ENCODE peak calls at places on chromosome 20, in nine cellular contexts. G is kidney, K is psoas muscle, M is PC-9, R is stomach, I is left ventricle myocardium inferior, N is GM23338, Z is lower lobe of right lung, W is heart left ventricle. E is an unnamed sample.

GRCh38 chr20:38725959-38726848 is 1.9 kb downstream of the SLC32A1 start:
- DNase-seq in K (no peak), N (peak; percentile 96), M (no peak), R (peak; percentile 33), I (no peak), Z (no peak), G (no peak), W (peak; percentile 26), E (no peak)

GRCh38 chr20:5996765-5997164 is 46.3 kb downstream of the MCM8 start:
- DNase-seq in M (peak; percentile 70), Z (no peak), I (no peak), N (peak; percentile 38), R (no peak), W (no peak), K (no peak), G (no peak), E (no peak)

GRCh38 chr20:58577871-58578615 is 62.8 kb upstream of the APCDD1L start:
- DNase-seq in I (no peak), R (no peak), M (no peak), N (no peak), Z (no peak), G (no peak), K (no peak), W (no peak), E (no peak)

GRCh38 chr20:13684566-13685222 is 46.0 kb upstream of the TASP1 start:
- DNase-seq in W (no peak), N (no peak), K (no peak), I (no peak), R (no peak), Z (no peak), M (no peak), G (no peak), E (no peak)

GRCh38 chr20:47493175-47493953 is 8.3 kb upstream of the NCOA3 start:
- DNase-seq in K (peak; percentile 83), I (peak; percentile 92), R (peak; percentile 94), N (no peak), M (peak; percentile 94), G (peak; percentile 89), Z (peak; percentile 87), W (peak; percentile 87), E (peak; percentile 91)

GRCh38 chr20:51553897-51554504 is 11.5 kb upstream of the NFATC2 start:
- DNase-seq in I (no peak), Z (no peak), M (no peak), W (no peak), N (no peak), R (no peak), K (no peak), G (no peak), E (no peak)

GRCh38 chr20:41137412-41138216 is at the start of gene PLCG1:
- DNase-seq in K (peak; percentile 79), W (peak; percentile 91), G (peak; percentile 95), R (peak; percentile 84), Z (peak; percentile 86), M (no peak), I (peak; percentile 86), N (peak; percentile 91), E (peak; percentile 82)

GRCh38 chr20:23147647-23147963 is 61.5 kb upstream of the CD93 start:
- DNase-seq in Z (no peak), R (no peak), N (no peak), W (no peak), I (no peak), M (no peak), G (no peak), K (no peak), E (no peak)

DNA sequence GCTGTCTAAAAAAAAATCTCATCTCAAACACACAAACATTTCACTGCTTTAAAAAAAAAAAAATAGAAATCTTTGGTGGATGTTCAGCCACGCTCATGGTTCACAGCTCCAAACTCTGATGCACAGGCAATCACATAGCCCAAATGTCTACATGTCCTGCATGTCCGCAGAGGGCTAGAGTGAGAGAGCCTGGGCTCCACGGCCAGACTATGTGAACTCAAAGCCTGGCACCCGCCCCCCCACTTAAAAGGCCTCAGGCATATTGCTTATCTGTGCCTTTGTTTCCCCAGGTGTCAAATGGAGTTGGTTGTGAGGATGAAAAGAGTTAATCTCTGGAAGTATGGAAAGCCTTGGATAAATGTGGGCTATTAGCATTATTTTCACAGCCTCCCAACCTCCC is 10.5 kb upstream of the PTGIS start:
- DNase-seq in K (no peak), M (no peak), G (no peak), W (no peak), I (no peak), R (no peak), N (no peak), Z (no peak), E (no peak)
- H3K4me1 ChIP-seq in K (no peaks in the 10 kb centered on the region), M (peaks cover 57% of the 10 kb centered on the region), G (no peaks in the 10 kb centered on the region), W (no peaks in the 10 kb centered on the region), I (peaks cover 24% of the 10 kb centered on the region), R (peaks cover 28% of the 10 kb centered on the region), N (peaks cover 9% of the 10 kb centered on the region), Z (peaks cover 21% of the 10 kb centered on the region), E (peaks cover 4% of the 10 kb centered on the region)

GRCh38 chr20:49276895-49277785 is 717 bp downstream of the ZNFX1 start:
- DNase-seq in K (peak; percentile 38), I (peak; percentile 24), G (peak; percentile 86), M (no peak), R (no peak), N (peak; percentile 35), W (peak; percentile 39), Z (peak; percentile 64), E (peak; percentile 42)

GRCh38 chr20:49278036-49278816 is at the start of gene ZNFX1:
- DNase-seq in M (peak; percentile 94), I (peak; percentile 99), N (peak; percentile 99), G (peak; percentile 100), Z (peak; percentile 100), W (peak; percentile 99), R (peak; percentile 99), K (peak; percentile 99), E (peak; percentile 99)

GRCh38 chr20:49277786-49278035 is 146 bp downstream of the ZNFX1 start:
- DNase-seq in K (no peak), I (no peak), Z (no peak), G (no peak), N (no peak), R (no peak), M (no peak), W (no peak), E (no peak)

GRCh38 chr20:49275634-49276033 is 2.2 kb downstream of the ZNFX1 start:
- DNase-seq in W (no peak), I (no peak), G (no peak), N (no peak), M (peak; percentile 73), K (no peak), Z (no peak), R (no peak), E (no peak)

GRCh38 chr20:49276201-49276894 is 1.5 kb downstream of the ZNFX1 start:
- DNase-seq in K (no peak), G (no peak), M (peak; percentile 90), Z (no peak), N (no peak), R (no peak), I (no peak), W (peak; percentile 49), E (no peak)
- H3K4me3 ChIP-seq in K (peak overlapping the region; percentile 84), G (peak overlapping the region; percentile 100), M (peak overlapping the region; percentile 98), Z (peak overlapping the region; percentile 91), N (peak overlapping the region; percentile 100), R (peak overlapping the region; percentile 91), I (peak overlapping the region; percentile 84), W (peak overlapping the region; percentile 79), E (peak overlapping the region; percentile 79)

GRCh38 chr20:32480361-32481199 is 104.6 kb downstream of the NOL4L start:
- DNase-seq in G (peak; percentile 59), R (no peak), M (no peak), W (no peak), N (no peak), I (peak; percentile 3), Z (no peak), K (no peak), E (peak; percentile 20)
- H3K4me1 ChIP-seq in G (peaks cover 57% of the 10 kb centered on the region), R (peaks cover 59% of the 10 kb centered on the region), M (peaks cover 30% of the 10 kb centered on the region), W (peaks cover 13% of the 10 kb centered on the region), N (peaks cover 54% of the 10 kb centered on the region), I (peaks cover 75% of the 10 kb centered on the region), Z (peaks cover 74% of the 10 kb centered on the region), K (peaks cover 18% of the 10 kb centered on the region), E (peaks cover 73% of the 10 kb centered on the region)

DNA sequence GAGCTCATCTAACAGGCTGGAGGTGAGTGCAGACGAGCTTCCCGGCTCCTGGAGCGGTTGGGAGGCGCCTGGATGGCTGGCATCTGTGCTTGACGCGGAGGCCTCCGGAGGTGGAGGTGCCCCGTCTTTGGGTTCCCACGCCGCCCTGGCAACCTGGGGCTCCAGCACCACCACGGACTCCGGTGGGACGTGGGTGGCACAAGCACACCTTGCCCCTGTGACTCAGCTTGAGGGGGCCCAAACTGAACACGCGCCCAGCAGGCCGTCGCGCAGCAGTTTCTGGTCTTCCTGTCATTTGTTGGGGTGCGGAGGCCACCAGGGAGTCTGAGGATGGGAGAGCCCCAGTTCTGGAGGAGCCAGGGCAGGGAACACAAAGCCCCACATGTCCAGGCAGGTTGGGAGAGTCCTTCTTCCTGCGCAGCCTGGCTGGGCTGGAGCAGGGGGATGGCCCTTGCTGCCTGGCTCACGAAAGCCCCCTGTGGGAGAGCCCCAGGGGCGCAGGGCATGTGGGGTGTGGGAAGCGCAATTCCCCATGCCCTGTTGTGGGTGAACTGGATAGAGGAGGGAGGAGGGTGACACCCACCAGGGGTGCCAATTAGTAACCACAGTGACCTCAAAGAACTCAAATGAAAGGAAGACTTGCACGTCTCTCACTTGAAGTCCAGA is 1378.6 kb upstream of the DEFB115 start:
- DNase-seq in G (peak; percentile 79), W (peak; percentile 8), N (no peak), K (no peak), R (peak; percentile 26), I (no peak), Z (peak; percentile 53), M (no peak), E (no peak)
- H3K4me3 ChIP-seq in G (no peak overlapping the region), W (no peak overlapping the region), N (no peak overlapping the region), K (no peak overlapping the region), R (no peak overlapping the region), I (no peak overlapping the region), Z (no peak overlapping the region), M (no peak overlapping the region), E (no peak overlapping the region)

DNA sequence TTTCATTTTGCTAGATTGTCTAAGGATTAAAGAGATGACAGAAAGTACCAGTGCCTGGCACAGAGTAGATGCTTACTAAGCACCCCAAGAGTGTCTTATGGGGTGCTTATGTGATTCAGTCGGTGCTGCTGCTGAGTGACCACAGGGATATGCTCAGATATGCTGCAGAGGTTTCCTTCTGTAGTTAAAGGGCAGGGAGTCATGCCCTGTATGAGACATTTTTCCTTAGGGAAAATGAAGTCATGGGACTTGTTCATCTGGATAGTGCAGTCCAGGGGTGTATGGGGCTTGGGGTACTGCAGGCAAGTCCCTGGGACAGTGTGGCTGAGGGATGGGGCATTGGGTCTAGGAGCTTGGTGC is 25.1 kb downstream of the TOX2 start:
- DNase-seq in Z (no peak), M (peak; percentile 85), G (no peak), N (no peak), R (no peak), W (no peak), I (no peak), K (no peak), E (no peak)
- H3K4me1 ChIP-seq in Z (peaks cover 70% of the 10 kb centered on the region), M (peaks cover 86% of the 10 kb centered on the region), G (peaks cover 12% of the 10 kb centered on the region), N (peaks cover 9% of the 10 kb centered on the region), R (peaks cover 13% of the 10 kb centered on the region), W (no peaks in the 10 kb centered on the region), I (peaks cover 37% of the 10 kb centered on the region), K (no peaks in the 10 kb centered on the region), E (no peaks in the 10 kb centered on the region)

GRCh38 chr20:1001116-1001515 is 995 bp downstream of the RSPO4 start:
- DNase-seq in W (no peak), G (no peak), N (no peak), M (no peak), Z (no peak), K (no peak), I (no peak), R (no peak), E (no peak)
- H3K4me3 ChIP-seq in W (no peak overlapping the region), G (no peak overlapping the region), N (peak overlapping the region; percentile 61), M (no peak overlapping the region), Z (peak overlapping the region; percentile 36), K (no peak overlapping the region), I (no peak overlapping the region), R (no peak overlapping the region), E (no peak overlapping the region)

E was measured in adrenal gland.